ENCODE peak calls at places on chromosomes 12 and 14, in five cellular contexts. W is HCT116, X is sigmoid colon, K is prostate gland, B is stomach. Y is an unnamed sample.

GRCh38 chr14:63770187-63770807 is 42.4 kb upstream of the SGPP1 start:
- DNase-seq in W (peak; percentile 36), X (no peak), K (peak; percentile 50), B (peak; percentile 54), Y (no peak)

GRCh38 chr12:25957898-25958253 is 606 bp upstream of the RASSF8 start:
- DNase-seq in W (no peak), X (no peak), K (no peak), B (no peak), Y (no peak)

GRCh38 chr12:125775507-125775906 is 710.3 kb downstream of the AACS start:
- DNase-seq in W (no peak), X (no peak), K (no peak), B (no peak), Y (no peak)

GRCh38 chr12:121189061-121189886 is 20.7 kb upstream of the P2RX4 start:
- DNase-seq in W (no peak), X (no peak), K (no peak), B (no peak), Y (no peak)

GRCh38 chr12:56115329-56115728 is 1.1 kb upstream of the RPL41 start:
- DNase-seq in W (no peak), X (peak; percentile 77), K (no peak), B (no peak), Y (no peak)

GRCh38 chr14:37585971-37586759 is 8.9 kb downstream of the FOXA1 start:
- DNase-seq in W (no peak), X (no peak), K (no peak), B (no peak), Y (no peak)

GRCh38 chr12:47982311-47982710 is 18.9 kb downstream of the TMEM106C start:
- DNase-seq in W (no peak), X (no peak), K (no peak), B (no peak), Y (no peak)

GRCh38 chr12:69059465-69060457 is 126.8 kb upstream of the CPM start:
- DNase-seq in W (peak; percentile 86), X (no peak), K (no peak), B (no peak), Y (peak; percentile 40)

GRCh38 chr14:76084374-76084773 is 67.3 kb upstream of the GPATCH2L start:
- DNase-seq in W (no peak), X (no peak), K (no peak), B (no peak), Y (no peak)

GRCh38 chr12:38983117-38983571 is 77.8 kb upstream of the CPNE8 start:
- DNase-seq in W (no peak), X (no peak), K (no peak), B (no peak), Y (no peak)

GRCh38 chr14:69674546-69675245 is 63.3 kb downstream of the SUSD6 start:
- DNase-seq in W (no peak), X (no peak), K (no peak), B (no peak), Y (no peak)

GRCh38 chr12:25701290-25701689 is 148.2 kb upstream of the LMNTD1 start:
- DNase-seq in W (peak; percentile 1), X (no peak), K (no peak), B (no peak), Y (no peak)

GRCh38 chr12:65741662-65742480 is 82.4 kb upstream of the HMGA2 start:
- DNase-seq in W (no peak), X (no peak), K (no peak), B (no peak), Y (no peak)
- TF ChIP-seq POLR2AphosphoS5 in W (no peak), X (no peak), K (no peak), B (no peak), Y (no peak)

GRCh38 chr12:116537149-116537904 is 21.9 kb upstream of the MAP1LC3B2 start:
- DNase-seq in W (no peak), X (no peak), K (no peak), B (no peak), Y (no peak)
- H3K4me3 ChIP-seq in W (no peak overlapping the region), X (no peak overlapping the region), K (no peak overlapping the region), B (no peak overlapping the region), Y (no peak overlapping the region)

DNA sequence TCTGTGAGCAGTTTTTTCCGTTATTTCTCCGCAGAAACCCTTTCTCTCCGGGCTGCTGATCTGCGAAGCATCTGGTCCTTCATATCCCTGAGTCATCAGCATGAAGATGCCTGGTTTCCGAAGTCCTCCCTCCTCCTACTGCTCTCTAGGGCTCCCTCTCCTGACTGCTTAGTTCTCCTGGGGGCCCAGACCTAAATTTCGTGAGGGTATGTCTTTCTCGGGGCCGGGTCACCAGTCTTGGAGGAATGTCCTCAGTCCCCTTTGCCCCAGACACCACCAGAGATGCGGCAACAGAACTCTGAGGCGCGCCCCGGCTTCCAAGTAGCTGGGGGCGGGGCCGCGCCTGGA is 622 bp upstream of the BICDL1 start:
- DNase-seq in W (no peak), X (no peak), K (no peak), B (no peak), Y (no peak)
- TF ChIP-seq POLR2AphosphoS5 in W (no peak), X (no peak), K (peak; percentile 59), B (no peak), Y (no peak)

GRCh38 chr12:95003921-95004272 is 400 bp upstream of the NDUFA12 start:
- DNase-seq in W (no peak), X (no peak), K (no peak), B (no peak), Y (no peak)
- H3K4me3 ChIP-seq in W (peak overlapping the region; percentile 81), X (peak overlapping the region; percentile 94), K (peak overlapping the region; percentile 90), B (peak overlapping the region; percentile 90), Y (peak overlapping the region; percentile 97)

DNA sequence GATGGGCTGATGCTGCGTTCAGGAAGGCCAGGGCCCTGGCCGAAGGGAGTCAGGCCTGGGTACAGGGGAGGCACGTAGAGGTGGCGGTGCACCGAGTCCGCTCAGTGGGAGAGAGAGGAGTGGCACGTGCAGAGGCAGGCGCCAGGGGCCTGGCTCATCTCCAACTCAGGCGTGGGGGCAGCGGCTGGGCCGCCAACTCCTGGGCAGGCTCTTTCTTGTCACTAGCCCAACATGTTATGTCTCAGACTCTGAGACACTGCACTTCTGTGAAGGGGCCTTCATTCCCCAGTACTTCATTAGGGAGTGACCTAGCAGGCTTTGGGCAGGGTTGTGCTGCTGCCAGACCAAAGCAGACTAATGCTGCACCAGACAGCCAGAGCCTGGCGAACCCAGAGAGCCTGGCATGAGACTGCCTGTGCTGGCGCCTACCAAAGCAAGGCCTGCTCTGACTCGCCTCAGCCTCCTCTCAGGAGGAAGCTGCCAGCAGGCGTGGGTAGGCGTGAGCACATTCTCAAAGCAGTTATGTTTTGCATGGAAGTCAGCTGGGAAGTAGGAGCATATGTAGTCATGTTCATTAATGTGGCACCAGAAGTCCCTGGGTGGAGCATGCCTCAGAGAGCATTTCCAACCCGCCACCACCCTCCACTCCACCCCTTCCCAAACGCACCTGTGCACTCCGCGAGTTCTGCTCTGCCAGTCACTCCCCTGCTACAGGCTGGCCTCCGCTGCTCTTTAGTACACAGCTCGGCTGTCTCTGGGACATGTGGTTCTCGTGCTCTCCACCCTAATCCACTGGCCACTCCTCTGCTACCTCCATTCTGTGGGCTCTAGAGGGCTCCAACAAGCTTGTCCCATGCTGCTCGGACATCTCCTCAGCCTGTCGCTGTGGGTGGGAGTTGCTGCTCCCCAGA is 9.7 kb downstream of the CKB start:
- DNase-seq in W (no peak), X (peak; percentile 92), K (peak; percentile 92), B (peak; percentile 70), Y (no peak)
- TF ChIP-seq POLR2AphosphoS5 in W (no peak), X (peak; percentile 56), K (peak; percentile 81), B (peak; percentile 31), Y (no peak)

GRCh38 chr12:53728206-53728605 is 954 bp upstream of the CALCOCO1 start:
- DNase-seq in W (no peak), X (no peak), K (no peak), B (no peak), Y (no peak)
- H3K4me3 ChIP-seq in W (peak overlapping the region; percentile 70), X (no peak overlapping the region), K (no peak overlapping the region), B (peak overlapping the region; percentile 96), Y (no peak overlapping the region)

GRCh38 chr14:49971156-49972141 is 78.6 kb downstream of the ARF6 start:
- DNase-seq in W (no peak), X (no peak), K (no peak), B (no peak), Y (peak; percentile 66)

GRCh38 chr14:49972199-49972671 is 79.4 kb downstream of the ARF6 start:
- DNase-seq in W (no peak), X (no peak), K (peak; percentile 41), B (no peak), Y (peak; percentile 32)

GRCh38 chr14:49969961-49970360 is 77.1 kb downstream of the ARF6 start:
- DNase-seq in W (no peak), X (no peak), K (no peak), B (no peak), Y (no peak)

GRCh38 chr14:49972840-49973239 is 80.0 kb downstream of the ARF6 start:
- DNase-seq in W (peak; percentile 71), X (no peak), K (peak; percentile 60), B (peak; percentile 36), Y (no peak)

DNA sequence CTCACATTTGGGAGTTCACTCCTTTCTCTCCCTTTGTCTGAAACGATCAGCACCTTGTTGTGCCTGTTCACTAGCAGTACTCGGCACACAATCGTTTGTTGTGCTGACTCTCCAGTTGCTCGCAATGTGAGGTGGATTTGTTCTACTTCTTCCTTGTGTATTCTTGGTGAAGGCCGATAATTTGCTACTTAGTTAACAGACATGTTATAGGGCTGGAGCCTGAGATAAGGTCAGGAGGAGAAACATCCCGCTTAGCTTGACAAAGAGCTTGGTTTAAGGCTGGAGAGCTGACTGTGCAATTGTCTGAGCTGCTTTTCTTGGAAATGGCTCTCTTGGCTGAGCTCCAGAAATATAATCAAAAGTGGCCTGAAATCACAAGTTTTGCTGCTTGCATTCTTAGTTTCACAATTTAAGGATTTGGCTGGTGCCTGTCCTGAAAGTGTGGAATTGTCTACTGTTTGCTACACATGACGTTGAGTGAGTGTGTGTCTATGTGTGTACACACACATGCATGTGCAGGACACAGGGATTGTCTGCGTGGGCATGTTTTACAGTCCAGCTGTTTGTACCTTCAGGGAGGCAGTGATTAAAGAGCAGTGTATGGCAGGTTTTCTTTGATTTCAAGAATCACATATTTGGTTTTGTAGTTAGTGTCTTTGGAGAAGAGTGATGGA is 77.7 kb downstream of the ARF6 start:
- DNase-seq in W (no peak), X (no peak), K (no peak), B (peak; percentile 42), Y (no peak)
- TF ChIP-seq POLR2AphosphoS5 in W (no peak), X (no peak), K (no peak), B (peak; percentile 55), Y (no peak)

DNA sequence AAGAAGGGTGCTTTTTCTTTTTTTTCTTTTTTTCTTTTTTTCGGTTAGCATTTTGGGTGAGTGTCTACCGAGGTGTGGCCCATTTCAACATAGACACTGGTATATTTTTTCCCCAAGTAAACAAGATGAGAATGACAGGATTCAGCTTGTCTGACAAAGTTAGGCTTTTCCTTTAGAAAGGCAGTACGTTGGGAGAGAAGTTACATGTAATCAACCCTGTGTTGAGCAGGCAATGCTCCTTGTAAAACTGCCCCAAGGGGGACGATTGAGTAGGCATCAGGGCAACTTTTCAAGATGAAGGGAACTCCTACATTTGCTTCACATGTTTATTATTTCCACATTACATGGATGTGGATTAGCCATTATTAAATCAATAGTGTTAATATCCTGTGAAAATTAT is 1.7 kb downstream of the EMP1 start:
- DNase-seq in W (no peak), X (no peak), K (no peak), B (no peak), Y (no peak)
- H3K4me3 ChIP-seq in W (peak overlapping the region; percentile 74), X (peak overlapping the region; percentile 34), K (no peak overlapping the region), B (peak overlapping the region; percentile 44), Y (no peak overlapping the region)